ENCODE peak calls at places on chromosome 12, in five cellular contexts. L is spleen, H is NCI-H524 treated with DMSO at 0.1 percent for 48 hours, S is WTC11, V is OCI-M1. P is an unnamed sample.

GRCh38 chr12:122987086-122987951 is 6.8 kb downstream of the ARL6IP4 start:
- DNase-seq in L (peak), H (no peak), S (no peak), V (no peak), P (no peak)

GRCh38 chr12:102376251-102376747 is 104.1 kb downstream of the IGF1 start:
- DNase-seq in L (no peak), H (no peak), S (no peak), V (peak), P (no peak)

GRCh38 chr12:79174656-79175055 is 310.1 kb downstream of the SYT1 start:
- DNase-seq in L (no peak), H (no peak), S (no peak), V (peak), P (peak)

GRCh38 chr12:4909397-4909733 is 340 bp upstream of the KCNA1 start:
- DNase-seq in L (no peak), H (no peak), S (peak), V (no peak), P (no peak)

GRCh38 chr12:91630906-91631305 is 448.3 kb upstream of the DCN start:
- DNase-seq in L (no peak), H (peak), S (no peak), V (peak), P (peak)

GRCh38 chr12:109089683-109090082 is 3.6 kb downstream of the ALKBH2 start:
- DNase-seq in L (no peak), H (no peak), S (no peak), V (no peak), P (no peak)

GRCh38 chr12:62692884-62693283 is 226.3 kb downstream of the MON2 start:
- DNase-seq in L (no peak), H (no peak), S (no peak), V (no peak), P (no peak)

GRCh38 chr12:82326905-82327503 is 31.2 kb downstream of the CCDC59 start:
- DNase-seq in L (no peak), H (no peak), S (no peak), V (peak), P (peak)

GRCh38 chr12:123952037-123952436 is 20.6 kb downstream of the CCDC92 start:
- DNase-seq in L (no peak), H (no peak), S (no peak), V (no peak), P (no peak)

GRCh38 chr12:5965950-5966383 is 20.9 kb upstream of the ANO2 start:
- DNase-seq in L (no peak), H (no peak), S (peak), V (peak), P (peak)

GRCh38 chr12:6500466-6500865 is 6.6 kb downstream of the NCAPD2 start:
- DNase-seq in L (no peak), H (no peak), S (no peak), V (no peak), P (no peak)

GRCh38 chr12:88361493-88361892 is 218.8 kb downstream of the KITLG start:
- DNase-seq in L (no peak), H (no peak), S (no peak), V (no peak), P (no peak)

P was measured in NB4.